ENCODE peak calls at places on chromosome 10, in five cellular contexts. L is A549, U is MM.1S, J is heart right ventricle, N is heart left ventricle. G is an unnamed sample.

GRCh38 chr10:21297525-21298383 is 227.7 kb downstream of the SKIDA1 start:
- DNase-seq in L (no peak), U (no peak), J (no peak), N (no peak), G (no peak)

GRCh38 chr10:74151057-74151878 is at the start of gene ADK:
- DNase-seq in L (peak; percentile 97), U (peak; percentile 99), J (peak; percentile 99), N (peak; percentile 99), G (peak; percentile 99)

GRCh38 chr10:10915215-10915614 is 102.5 kb upstream of the CELF2 start:
- DNase-seq in L (no peak), U (no peak), J (no peak), N (no peak), G (no peak)

GRCh38 chr10:9734218-9734617 is 1283.5 kb upstream of the CELF2 start:
- DNase-seq in L (no peak), U (no peak), J (no peak), N (no peak), G (no peak)

GRCh38 chr10:69479737-69480412 is 28.6 kb downstream of the TSPAN15 start:
- DNase-seq in L (no peak), U (no peak), J (no peak), N (no peak), G (no peak)

GRCh38 chr10:114044251-114045070 is 795 bp downstream of the ADRB1 start:
- DNase-seq in L (peak; percentile 9), U (no peak), J (peak; percentile 47), N (peak; percentile 70), G (peak; percentile 81)

GRCh38 chr10:74977913-74978847 is 133.3 kb upstream of the SAMD8 start:
- DNase-seq in L (no peak), U (peak; percentile 93), J (no peak), N (no peak), G (no peak)

GRCh38 chr10:17023386-17024298 is 106.0 kb downstream of the CUBN start:
- DNase-seq in L (peak; percentile 71), U (peak; percentile 93), J (no peak), N (no peak), G (no peak)

GRCh38 chr10:122190553-122190952 is 80.5 kb upstream of the BTBD16 start:
- DNase-seq in L (no peak), U (no peak), J (no peak), N (no peak), G (no peak)

GRCh38 chr10:33484787-33485186 is 150.3 kb upstream of the NRP1 start:
- DNase-seq in L (peak; percentile 13), U (no peak), J (no peak), N (no peak), G (no peak)

GRCh38 chr10:69290993-69291392 is 12.7 kb downstream of the HK1 start:
- DNase-seq in L (no peak), U (no peak), J (no peak), N (no peak), G (no peak)

GRCh38 chr10:130721971-130722370 is 585.8 kb downstream of the GLRX3 start:
- DNase-seq in L (no peak), U (no peak), J (no peak), N (no peak), G (no peak)

GRCh38 chr10:114404171-114405010 is at the start of gene AFAP1L2:
- DNase-seq in L (peak; percentile 64), U (no peak), J (peak; percentile 58), N (peak; percentile 70), G (peak; percentile 86)

GRCh38 chr10:1706711-1707110 is 30.6 kb downstream of the ADARB2 start:
- DNase-seq in L (no peak), U (no peak), J (no peak), N (no peak), G (no peak)

GRCh38 chr10:37754538-37755323 is 102.7 kb downstream of the ZNF248 start:
- DNase-seq in L (peak; percentile 72), U (peak; percentile 54), J (no peak), N (no peak), G (no peak)

GRCh38 chr10:30445716-30446115 is 11.7 kb downstream of the MAP3K8 start:
- DNase-seq in L (no peak), U (no peak), J (no peak), N (no peak), G (no peak)

GRCh38 chr10:103197891-103198290 is 4.8 kb upstream of the NT5C2 start:
- DNase-seq in L (no peak), U (no peak), J (no peak), N (no peak), G (no peak)

GRCh38 chr10:5317547-5318107 is 47.1 kb upstream of the UCN3 start:
- DNase-seq in L (peak; percentile 85), U (no peak), J (no peak), N (no peak), G (no peak)

GRCh38 chr10:92242910-92243671 is 47.8 kb downstream of the CPEB3 start:
- DNase-seq in L (peak; percentile 50), U (no peak), J (peak; percentile 36), N (no peak), G (peak; percentile 76)

GRCh38 chr10:117419921-117420320 is 44.7 kb upstream of the PDZD8 start:
- DNase-seq in L (no peak), U (no peak), J (no peak), N (no peak), G (no peak)

GRCh38 chr10:35433851-35434426 is 97.6 kb downstream of the CCNY start:
- DNase-seq in L (no peak), U (peak; percentile 72), J (no peak), N (no peak), G (no peak)

GRCh38 chr10:77532068-77532467 is 105.5 kb downstream of the KCNMA1 start:
- DNase-seq in L (no peak), U (no peak), J (no peak), N (no peak), G (no peak)

GRCh38 chr10:74078037-74078436 is 72.6 kb downstream of the AP3M1 start:
- DNase-seq in L (peak; percentile 45), U (no peak), J (no peak), N (no peak), G (no peak)

GRCh38 chr10:132406181-132406580 is 9.2 kb downstream of the PWWP2B start:
- DNase-seq in L (no peak), U (no peak), J (no peak), N (peak; percentile 60), G (peak; percentile 57)
- H3K4me1 ChIP-seq in L (peaks cover 3% of the 10 kb centered on the region), U (no peaks in the 10 kb centered on the region), J (peaks cover 43% of the 10 kb centered on the region), N (peaks cover 38% of the 10 kb centered on the region), G (peaks cover 65% of the 10 kb centered on the region)

GRCh38 chr10:101781655-101781983 is 1.6 kb downstream of the NPM3 start:
- DNase-seq in L (no peak), U (no peak), J (no peak), N (no peak), G (no peak)

GRCh38 chr10:101780818-101781654 is 2.2 kb downstream of the NPM3 start:
- DNase-seq in L (peak; percentile 72), U (peak; percentile 65), J (peak; percentile 53), N (peak; percentile 79), G (peak; percentile 69)

GRCh38 chr10:101782811-101783735 is at the start of gene NPM3:
- DNase-seq in L (peak; percentile 81), U (peak; percentile 87), J (peak; percentile 78), N (peak; percentile 85), G (peak; percentile 92)

GRCh38 chr10:101783736-101784118 is 481 bp upstream of the NPM3 start:
- DNase-seq in L (no peak), U (no peak), J (no peak), N (no peak), G (no peak)

DNA sequence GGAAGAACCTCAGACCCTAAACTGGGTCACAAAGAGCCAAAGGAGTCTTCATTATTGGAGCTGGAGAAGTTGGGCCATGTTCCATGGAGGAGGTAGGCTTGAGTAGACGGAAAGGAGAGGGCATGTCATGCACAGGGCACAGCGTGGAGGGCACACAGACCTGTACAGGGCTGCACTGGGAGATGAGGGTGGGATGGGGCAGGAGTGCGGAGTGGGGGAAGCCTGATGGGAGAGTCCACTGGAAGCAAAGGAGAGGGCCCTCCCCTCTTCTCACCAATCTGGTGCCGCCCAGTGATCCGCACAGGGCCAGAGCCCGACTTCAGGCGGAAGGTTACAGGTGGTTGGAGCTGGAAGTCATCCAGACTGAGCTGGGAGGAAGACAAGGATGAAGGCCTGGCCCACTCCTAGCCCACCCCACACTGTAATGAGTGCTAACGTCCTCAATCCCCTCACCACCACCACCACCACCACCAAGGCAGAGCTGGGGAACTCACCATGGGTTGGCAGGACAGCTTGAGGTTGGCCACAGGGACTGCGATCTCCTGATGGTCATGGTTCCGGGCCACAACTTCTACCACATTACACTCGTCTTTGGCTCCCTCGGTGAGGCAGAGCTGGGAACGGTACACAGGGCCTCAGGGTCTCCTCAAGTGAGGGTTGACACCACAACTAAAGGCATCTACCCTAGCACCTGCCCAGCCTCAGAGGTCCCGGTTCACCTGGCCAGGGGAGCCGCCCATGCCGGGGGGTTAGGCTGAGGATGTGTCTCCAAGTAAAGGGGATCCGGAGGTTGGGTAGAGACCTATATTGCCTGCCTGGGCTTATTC is 1.0 kb downstream of the NPM3 start:
- DNase-seq in L (no peak), U (no peak), J (no peak), N (no peak), G (no peak)
- H3K4me1 ChIP-seq in L (peaks cover 32% of the 10 kb centered on the region), U (peaks cover 17% of the 10 kb centered on the region), J (peaks cover 50% of the 10 kb centered on the region), N (peaks cover 55% of the 10 kb centered on the region), G (peaks cover 19% of the 10 kb centered on the region)

GRCh38 chr10:128049226-128050010 is 76.8 kb downstream of the MKI67 start:
- DNase-seq in L (no peak), U (no peak), J (no peak), N (no peak), G (no peak)
- H3K4me1 ChIP-seq in L (no peaks in the 10 kb centered on the region), U (peaks cover 17% of the 10 kb centered on the region), J (peaks cover 84% of the 10 kb centered on the region), N (peaks cover 86% of the 10 kb centered on the region), G (no peaks in the 10 kb centered on the region)

GRCh38 chr10:132959296-132959961 is 17.1 kb upstream of the CFAP46 start:
- DNase-seq in L (no peak), U (no peak), J (no peak), N (peak; percentile 62), G (no peak)
- H3K4me1 ChIP-seq in L (no peaks in the 10 kb centered on the region), U (no peaks in the 10 kb centered on the region), J (peaks cover 6% of the 10 kb centered on the region), N (peaks cover 13% of the 10 kb centered on the region), G (no peaks in the 10 kb centered on the region)